ENCODE peak calls at places on chromosomes 4 and X, in four cellular contexts. D is stomach, S is H1, C is transverse colon. P is an unnamed sample.

GRCh38 chrX:74670028-74670427 is 55.6 kb upstream of the RLIM start:
- DNase-seq in S (no peak), C (no peak), D (no peak), P (no peak)

GRCh38 chrX:155632424-155633100 is 19.8 kb upstream of the TMLHE start:
- DNase-seq in C (no peak), D (no peak), S (no peak), P (no peak)

GRCh38 chr4:1246901-1247810 is 1.8 kb downstream of the CTBP1 start:
- DNase-seq in D (no peak), S (peak; percentile 44), C (peak; percentile 26), P (peak; percentile 66)

GRCh38 chr4:146437778-146438177 is 84.0 kb downstream of the SLC10A7 start:
- DNase-seq in S (no peak), D (no peak), C (no peak), P (no peak)

GRCh38 chrX:22395372-22395771 is 122.7 kb downstream of the CBLL2 start:
- DNase-seq in S (no peak), C (no peak), D (no peak), P (no peak)

GRCh38 chrX:119753639-119754257 is 4.6 kb upstream of the SOWAHD start:
- DNase-seq in S (no peak), C (peak; percentile 32), D (no peak), P (no peak)

GRCh38 chr4:24965627-24966026 is 52.8 kb upstream of the CCDC149 start:
- DNase-seq in C (no peak), D (no peak), S (peak; percentile 57), P (no peak)

GRCh38 chrX:13283968-13284914 is 35.6 kb downstream of the ATXN3L start:
- DNase-seq in C (no peak), D (no peak), S (no peak), P (no peak)

GRCh38 chrX:150575415-150575814 is 7.0 kb downstream of the MTM1 start:
- DNase-seq in C (peak; percentile 13), S (no peak), D (no peak), P (no peak)

GRCh38 chr4:183130328-183131155 is 31.5 kb downstream of the WWC2 start:
- DNase-seq in D (peak; percentile 61), C (no peak), S (no peak), P (no peak)

GRCh38 chrX:38256019-38256418 is 35.3 kb upstream of the SRPX start:
- DNase-seq in S (no peak), C (no peak), D (no peak), P (no peak)

GRCh38 chr4:26228883-26229282 is 91.9 kb upstream of the RBPJ start:
- DNase-seq in D (no peak), C (no peak), S (no peak), P (no peak)

GRCh38 chrX:110853610-110854009 is 58.0 kb upstream of the CHRDL1 start:
- DNase-seq in S (no peak), C (no peak), D (no peak), P (no peak)

GRCh38 chr4:82661601-82662000 is 99.8 kb upstream of the TMEM150C start:
- DNase-seq in S (no peak), C (no peak), D (no peak), P (no peak)

GRCh38 chrX:118666521-118666920 is 60.9 kb upstream of the IL13RA1 start:
- DNase-seq in S (no peak), C (no peak), D (no peak), P (no peak)

GRCh38 chr4:87659247-87659931 is 9.3 kb downstream of the DMP1 start:
- DNase-seq in D (no peak), C (no peak), S (no peak), P (no peak)

GRCh38 chr4:102263024-102263787 is 82.1 kb downstream of the SLC39A8 start:
- DNase-seq in D (no peak), S (no peak), C (no peak), P (no peak)

GRCh38 chr4:67555447-67555846 is 3.1 kb upstream of the STAP1 start:
- DNase-seq in C (no peak), D (no peak), S (no peak), P (no peak)
- TF ChIP-seq POLR2AphosphoS5 in C (no peak), D (no peak), S (no peak), P (no peak)

DNA sequence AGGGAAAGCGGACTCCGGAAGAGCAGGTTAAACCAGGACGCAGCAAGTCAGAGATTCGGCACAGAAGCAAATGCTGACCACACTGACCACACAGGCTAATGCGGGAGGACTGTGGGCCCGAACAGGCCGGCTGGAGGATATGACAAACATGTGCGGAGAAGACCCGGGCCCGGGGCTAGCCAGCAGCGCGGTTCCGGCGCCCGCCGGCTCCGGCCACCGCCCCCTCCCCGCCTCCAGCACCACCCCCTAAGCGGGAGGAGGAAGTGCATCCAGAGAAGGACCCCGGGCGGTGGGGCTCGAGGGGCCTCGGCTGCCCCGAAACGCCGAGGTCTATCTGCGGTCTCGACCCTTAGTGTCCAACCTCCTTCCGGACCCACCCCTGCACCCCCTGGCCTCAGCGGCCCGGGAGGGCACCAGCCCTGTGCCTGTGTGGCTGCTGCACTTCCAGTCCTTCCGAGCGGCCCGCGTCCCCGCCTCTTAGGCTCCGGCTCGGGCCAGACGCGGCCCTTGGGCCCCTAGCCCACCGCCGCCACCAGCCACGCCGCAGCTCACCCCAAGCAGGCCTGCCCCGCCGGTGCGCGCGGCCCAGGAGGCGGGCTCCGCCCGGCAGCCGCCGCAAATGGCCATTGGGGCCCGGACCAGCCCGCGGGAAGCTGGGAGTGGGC is 2.1 kb downstream of the ELOVL6 start:
- DNase-seq in S (peak; percentile 84), C (peak; percentile 60), D (peak; percentile 45), P (no peak)
- H3K4me1 ChIP-seq in S (peaks cover 12% of the 10 kb centered on the region), C (no peaks in the 10 kb centered on the region), D (peaks cover 44% of the 10 kb centered on the region), P (peaks cover 16% of the 10 kb centered on the region)

DNA sequence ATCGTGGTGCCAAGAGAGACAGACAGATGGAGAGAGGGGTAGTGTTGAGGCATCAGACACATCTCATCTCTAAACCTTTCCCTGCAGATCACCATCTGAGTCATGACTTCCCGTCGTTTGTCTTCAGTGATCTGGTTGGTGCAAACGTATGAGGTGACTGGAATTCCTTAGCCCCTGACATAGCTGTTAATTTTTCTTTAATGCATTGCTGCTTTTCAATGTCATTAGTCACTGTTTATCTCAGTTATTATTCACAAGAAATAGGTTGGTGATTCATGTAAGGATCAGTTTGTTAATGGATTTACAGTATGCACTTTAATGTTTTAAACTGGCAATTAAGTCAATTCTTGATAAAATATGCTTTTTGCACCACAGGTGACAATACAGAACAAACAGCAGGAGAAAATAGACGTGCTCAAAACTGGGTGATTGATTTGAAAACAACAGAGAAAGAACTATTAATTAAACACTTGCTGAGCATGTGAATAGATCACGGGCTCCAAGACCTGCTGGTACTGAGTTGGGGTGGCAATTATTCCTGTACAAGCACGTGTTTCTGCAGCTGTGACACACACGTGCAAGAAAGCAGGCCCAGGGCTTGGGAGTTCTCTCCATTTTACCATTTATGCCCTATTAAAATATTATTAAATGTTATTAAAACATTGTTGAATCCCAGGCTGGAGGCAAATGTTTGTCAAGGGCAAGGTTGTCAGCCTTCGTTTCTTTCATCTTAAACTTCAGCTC is 1.4 kb upstream of the TMEM154 start:
- DNase-seq in C (no peak), D (no peak), S (no peak), P (no peak)
- TF ChIP-seq EP300 in C (no peak), D (no peak), S (no peak), P (no peak)

DNA sequence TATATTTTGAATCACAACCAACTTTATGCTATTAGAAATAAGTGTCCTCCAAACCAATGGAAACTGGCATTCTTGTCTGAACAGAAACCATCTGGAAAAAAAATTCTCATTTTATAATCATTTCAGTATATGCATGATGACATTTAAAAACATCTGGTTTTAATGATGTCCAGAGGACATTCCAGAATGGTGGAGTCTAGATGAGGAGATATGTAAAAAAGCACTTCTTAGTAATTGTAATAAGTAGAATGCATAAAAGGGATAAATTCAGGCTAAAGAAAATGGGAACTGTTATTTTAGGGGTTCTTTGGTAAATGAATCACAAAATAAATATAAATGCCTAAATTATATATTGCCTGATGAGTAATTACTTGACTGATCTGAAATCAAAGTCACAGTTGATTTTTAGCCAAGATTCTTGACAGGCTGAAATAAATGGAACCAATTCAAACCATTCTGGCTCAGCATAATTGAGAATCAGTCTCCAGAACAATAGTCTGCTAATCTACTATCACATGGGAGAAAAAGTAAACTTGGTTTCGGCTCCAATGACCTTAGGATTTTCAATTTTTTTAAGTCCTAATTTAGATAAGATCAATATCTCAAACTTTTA is 636.6 kb downstream of the FAT4 start:
- DNase-seq in C (no peak), D (no peak), S (no peak), P (no peak)
- TF ChIP-seq POLR2AphosphoS5 in C (no peak), D (no peak), S (no peak), P (no peak)